ENCODE peak calls at places on chromosome 3, in six cellular contexts. Z, N, R, S, Q and M are unnamed samples.

GRCh38 chr3:72458365-72458764 is 389.9 kb downstream of the SHQ1 start:
- DNase-seq in Q (no peak), N (no peak), Z (no peak), S (no peak), R (no peak), M (no peak)

GRCh38 chr3:138362536-138362935 is 14.2 kb downstream of the MRAS start:
- DNase-seq in R (no peak), N (no peak), Z (no peak), Q (no peak), S (no peak), M (no peak)

GRCh38 chr3:149815318-149815717 is 2.3 kb downstream of the RNF13 start:
- DNase-seq in Z (no peak), N (no peak), Q (no peak), R (no peak), S (no peak), M (no peak)

GRCh38 chr3:38474928-38475605 is 21.1 kb upstream of the EXOG start:
- DNase-seq in N (no peak), S (no peak), Z (no peak), R (no peak), Q (no peak), M (no peak)

GRCh38 chr3:194624956-194625355 is 8.3 kb downstream of the TMEM44 start:
- DNase-seq in S (no peak), N (no peak), R (peak; percentile 20), Z (no peak), Q (no peak), M (no peak)

GRCh38 chr3:43214616-43215015 is 71.7 kb upstream of the SNRK start:
- DNase-seq in Q (no peak), S (peak; percentile 42), R (no peak), Z (no peak), N (no peak), M (no peak)

GRCh38 chr3:129016366-129016724 is 15.2 kb downstream of the EFCC1 start:
- DNase-seq in Q (no peak), R (peak; percentile 91), S (no peak), Z (peak; percentile 18), N (no peak), M (no peak)

GRCh38 chr3:134376385-134376765 is 2.1 kb upstream of the AMOTL2 start:
- DNase-seq in N (no peak), Q (no peak), S (no peak), Z (no peak), R (peak; percentile 66), M (no peak)

GRCh38 chr3:171457263-171458055 is 2.7 kb downstream of the TNIK start:
- DNase-seq in Z (no peak), N (peak; percentile 44), Q (no peak), R (peak; percentile 70), S (no peak), M (no peak)

GRCh38 chr3:129345281-129345680 is 66.6 kb downstream of the HMCES start:
- DNase-seq in R (no peak), Z (no peak), Q (no peak), S (no peak), N (no peak), M (no peak)

GRCh38 chr3:52001443-52001974 is 5.8 kb upstream of the RPL29 start:
- DNase-seq in R (peak; percentile 94), Z (peak; percentile 71), S (peak; percentile 34), Q (no peak), N (peak; percentile 62), M (peak; percentile 63)

GRCh38 chr3:98726084-98726483 is 37.1 kb upstream of the ST3GAL6 start:
- DNase-seq in Z (no peak), S (peak; percentile 28), N (no peak), Q (no peak), R (no peak), M (peak; percentile 43)

GRCh38 chr3:69092030-69092513 is 7.3 kb downstream of the ARL6IP5 start:
- DNase-seq in Q (no peak), R (no peak), N (peak; percentile 58), Z (no peak), S (no peak), M (no peak)

GRCh38 chr3:60622349-60622748 is 628.9 kb downstream of the FHIT start:
- DNase-seq in S (no peak), Z (no peak), R (no peak), Q (no peak), N (no peak), M (no peak)

GRCh38 chr3:30720586-30721313 is 114.3 kb downstream of the TGFBR2 start:
- DNase-seq in R (no peak), N (no peak), S (peak; percentile 14), Z (no peak), Q (peak; percentile 33), M (peak; percentile 51)

GRCh38 chr3:105598047-105598796 is 231.5 kb downstream of the ALCAM start:
- DNase-seq in Q (peak; percentile 23), S (peak; percentile 97), Z (no peak), N (no peak), R (no peak), M (peak; percentile 94)

GRCh38 chr3:156037356-156037755 is 83.0 kb upstream of the KCNAB1 start:
- DNase-seq in R (no peak), S (no peak), N (no peak), Z (no peak), Q (no peak), M (no peak)

GRCh38 chr3:141669434-141669833 is 68.7 kb upstream of the RNF7 start:
- DNase-seq in N (no peak), R (no peak), S (no peak), Q (no peak), Z (no peak), M (no peak)

GRCh38 chr3:31709005-31709404 is 176.3 kb downstream of the STT3B start:
- DNase-seq in N (no peak), S (peak; percentile 13), R (no peak), Z (no peak), Q (no peak), M (no peak)

GRCh38 chr3:114144909-114145688 is 33.8 kb downstream of the DRD3 start:
- DNase-seq in Q (peak; percentile 71), Z (no peak), S (peak; percentile 94), R (no peak), N (no peak), M (no peak)

GRCh38 chr3:196207159-196207832 is 3.9 kb downstream of the ZDHHC19 start:
- DNase-seq in R (peak; percentile 91), Z (no peak), Q (no peak), S (no peak), N (no peak), M (no peak)

GRCh38 chr3:18730491-18730890 is 305.4 kb upstream of the SATB1 start:
- DNase-seq in Z (no peak), R (no peak), Q (no peak), S (no peak), N (no peak), M (no peak)

GRCh38 chr3:37543692-37544091 is 318.0 kb upstream of the CTDSPL start:
- DNase-seq in Q (no peak), N (no peak), S (no peak), Z (no peak), R (no peak), M (no peak)

GRCh38 chr3:122132949-122133540 is 50.4 kb upstream of the CASR start:
- DNase-seq in N (no peak), Z (no peak), R (no peak), Q (no peak), S (no peak), M (no peak)

GRCh38 chr3:49134471-49135265 is 1.8 kb upstream of the LAMB2 start:
- DNase-seq in R (no peak), Z (no peak), S (no peak), Q (no peak), N (no peak), M (no peak)

GRCh38 chr3:193915613-193916012 is 220.3 kb upstream of the HES1 start:
- DNase-seq in Q (no peak), Z (no peak), S (no peak), R (no peak), N (no peak), M (no peak)

GRCh38 chr3:72163809-72164634 is 379.1 kb upstream of the PROK2 start:
- DNase-seq in Q (no peak), N (no peak), R (peak; percentile 84), Z (no peak), S (no peak), M (no peak)

GRCh38 chr3:120615863-120616599 is 19.9 kb downstream of the NDUFB4 start:
- DNase-seq in N (peak; percentile 57), S (peak; percentile 20), Z (no peak), R (no peak), Q (no peak), M (no peak)

GRCh38 chr3:94069242-94069813 is 6.5 kb downstream of the NSUN3 start:
- DNase-seq in Q (no peak), S (no peak), N (peak; percentile 25), R (no peak), Z (no peak), M (no peak)

GRCh38 chr3:115348391-115348790 is 201.3 kb upstream of the ZBTB20 start:
- DNase-seq in Z (no peak), N (no peak), Q (no peak), R (no peak), S (no peak), M (no peak)

GRCh38 chr3:154657265-154657664 is 227.3 kb upstream of the GPR149 start:
- DNase-seq in Q (no peak), N (no peak), S (no peak), Z (no peak), R (no peak), M (no peak)

GRCh38 chr3:147393261-147393964 is 12.9 kb downstream of the ZIC4 start:
- DNase-seq in S (no peak), Z (no peak), N (peak; percentile 66), Q (no peak), R (peak; percentile 74), M (no peak)

GRCh38 chr3:10627884-10628572 is 122.6 kb upstream of the ATP2B2 start:
- DNase-seq in Z (no peak), N (no peak), S (no peak), Q (no peak), R (no peak), M (no peak)

GRCh38 chr3:11034297-11035000 is 41.9 kb downstream of the SLC6A1 start:
- DNase-seq in Q (no peak), R (no peak), N (no peak), S (no peak), Z (no peak), M (no peak)

GRCh38 chr3:15708882-15709677 is 88.7 kb downstream of the ANKRD28 start:
- DNase-seq in R (no peak), S (peak; percentile 48), N (no peak), Z (no peak), Q (no peak), M (no peak)

GRCh38 chr3:83514130-83514914 is 1444.5 kb upstream of the CADM2 start:
- DNase-seq in Z (no peak), Q (no peak), R (no peak), N (no peak), S (peak; percentile 4), M (peak; percentile 67)

GRCh38 chr3:65996605-65997004 is 42.1 kb downstream of the MAGI1 start:
- DNase-seq in N (no peak), Z (no peak), S (peak; percentile 81), R (no peak), Q (no peak), M (no peak)